ENCODE peak calls at places on chromosomes 5 and 9, in seven cellular contexts. J is A549, Y is bronchial epithelial cell, E is MM.1S, F is cardiac fibroblast, W is lower leg skin, I is tibial artery. R is an unnamed sample.

GRCh38 chr9:33311953-33312352 is 21.6 kb downstream of the NFX1 start:
- DNase-seq in J (no peak), Y (no peak), E (no peak), F (no peak), W (no peak), I (no peak), R (no peak)

GRCh38 chr9:90044710-90045151 is 439.9 kb downstream of the GADD45G start:
- DNase-seq in J (peak), Y (peak), E (no peak), F (peak), W (no peak), I (no peak), R (no peak)

GRCh38 chr5:56669534-56670483 is 145.5 kb upstream of the MAP3K1 start:
- DNase-seq in J (no peak), Y (peak), E (peak), F (peak), W (peak), I (peak), R (peak)

GRCh38 chr9:98455957-98456621 is 200.6 kb upstream of the TBC1D2 start:
- DNase-seq in J (no peak), Y (peak), E (no peak), F (peak), W (no peak), I (no peak), R (no peak)

GRCh38 chr9:89277454-89277853 is 33.5 kb upstream of the CKS2 start:
- DNase-seq in J (no peak), Y (no peak), E (peak), F (peak), W (no peak), I (no peak), R (peak)

GRCh38 chr9:13569706-13570423 is 290.4 kb upstream of the MPDZ start:
- DNase-seq in J (no peak), Y (no peak), E (no peak), F (peak), W (no peak), I (no peak), R (no peak)

GRCh38 chr9:121752929-121753328 is 101.5 kb downstream of the DAB2IP start:
- DNase-seq in J (no peak), Y (no peak), E (no peak), F (no peak), W (no peak), I (no peak), R (no peak)

GRCh38 chr5:35780236-35780635 is 76.5 kb upstream of the IL7R start:
- DNase-seq in J (no peak), Y (no peak), E (no peak), F (no peak), W (no peak), I (no peak), R (no peak)

GRCh38 chr9:113631811-113632665 is 168.5 kb downstream of the RGS3 start:
- DNase-seq in J (no peak), Y (no peak), E (no peak), F (no peak), W (no peak), I (peak), R (no peak)

GRCh38 chr9:36023260-36024048 is 13.3 kb upstream of the RECK start:
- DNase-seq in J (peak), Y (peak), E (peak), F (peak), W (peak), I (peak), R (peak)

GRCh38 chr5:143506881-143507552 is 103.5 kb upstream of the NR3C1 start:
- DNase-seq in J (peak), Y (peak), E (no peak), F (peak), W (no peak), I (no peak), R (no peak)

GRCh38 chr9:84504360-84504759 is 163.8 kb upstream of the SLC28A3 start:
- DNase-seq in J (no peak), Y (peak), E (no peak), F (no peak), W (no peak), I (no peak), R (no peak)

GRCh38 chr9:124507880-124508432 is 757 bp upstream of the NR5A1 start:
- DNase-seq in J (no peak), Y (no peak), E (no peak), F (no peak), W (no peak), I (no peak), R (no peak)

GRCh38 chr9:71909887-71910601 is 949 bp downstream of the ABHD17B start:
- DNase-seq in J (peak), Y (no peak), E (peak), F (peak), W (peak), I (peak), R (peak)

DNA sequence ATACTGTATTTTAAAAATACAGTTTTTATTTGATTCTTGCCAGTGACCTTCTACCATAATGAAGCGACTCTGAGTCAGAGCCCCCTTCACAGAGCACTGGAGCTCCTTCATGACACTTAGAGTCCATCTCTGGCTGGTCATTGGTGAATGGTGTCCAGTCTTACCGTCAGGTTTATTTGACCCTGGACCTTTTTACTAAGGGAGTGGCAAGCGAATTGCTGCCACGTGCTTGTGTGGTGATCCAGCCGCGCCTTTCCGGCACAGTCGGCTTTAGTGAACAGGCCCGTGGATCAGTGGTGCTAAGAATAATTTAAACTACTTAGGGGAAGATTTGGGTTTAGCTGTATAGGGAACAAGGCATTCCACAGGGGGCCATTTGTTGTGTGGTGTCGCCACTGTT is 48.5 kb downstream of the PRRC2B start:
- DNase-seq in J (no peak), Y (no peak), E (no peak), F (no peak), W (no peak), I (no peak), R (no peak)
- TF ChIP-seq CTCF in J (no peak), Y (no peak), E (no peak), F (no peak), W (no peak), I (no peak), R (no peak)

GRCh38 chr5:154479160-154479943 is 1.3 kb upstream of the HAND1 start:
- DNase-seq in J (no peak), Y (no peak), E (no peak), F (no peak), W (no peak), I (no peak), R (no peak)
- H3K4me3 ChIP-seq in J (no peak), Y (no peak), E (no peak), F (no peak), W (no peak), I (no peak), R (no peak)

DNA sequence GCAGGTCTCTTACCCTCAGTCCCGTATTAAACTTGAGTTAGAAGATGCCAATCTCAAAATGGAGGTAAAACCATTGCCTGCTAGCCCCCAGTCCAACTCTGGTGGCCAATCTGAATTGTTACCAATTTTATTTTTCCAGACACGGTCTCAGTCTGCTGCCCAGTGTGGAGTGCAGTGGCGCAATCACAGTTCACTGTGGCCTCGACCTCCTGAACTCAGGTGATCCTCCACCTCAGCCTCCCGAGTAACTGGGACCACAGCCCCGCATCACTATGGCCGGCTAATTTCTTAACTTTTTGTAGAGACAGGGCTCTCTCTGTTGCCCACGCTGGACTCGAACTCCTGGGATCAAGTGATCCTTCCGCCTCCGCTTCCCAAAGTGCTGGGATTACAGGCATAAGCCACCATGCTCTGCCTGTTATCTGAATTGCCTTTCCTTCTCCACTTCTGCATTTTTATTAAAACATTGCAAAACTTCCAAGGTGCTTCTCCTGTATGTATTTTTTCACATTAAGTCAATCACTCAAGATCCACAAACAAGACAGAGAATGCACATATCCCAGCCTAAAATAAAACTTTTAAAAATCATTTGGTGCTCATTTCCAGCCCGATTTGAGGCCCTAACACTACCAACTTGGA is 2.3 kb downstream of the FANCC start:
- DNase-seq in J (no peak), Y (no peak), E (no peak), F (no peak), W (no peak), I (no peak), R (no peak)
- TF ChIP-seq CTCF in J (no peak), Y (no peak), E (no peak), F (no peak), W (no peak), I (no peak), R (no peak)

GRCh38 chr5:55175781-55176175 is 2.8 kb upstream of the CDC20B start:
- DNase-seq in J (no peak), Y (no peak), E (no peak), F (no peak), W (no peak), I (no peak), R (no peak)

GRCh38 chr5:55176176-55176818 is 3.3 kb upstream of the CDC20B start:
- DNase-seq in J (peak), Y (peak), E (peak), F (no peak), W (no peak), I (no peak), R (no peak)

GRCh38 chr5:55177078-55177477 is 4.1 kb upstream of the CDC20B start:
- DNase-seq in J (no peak), Y (no peak), E (no peak), F (no peak), W (no peak), I (no peak), R (no peak)

DNA sequence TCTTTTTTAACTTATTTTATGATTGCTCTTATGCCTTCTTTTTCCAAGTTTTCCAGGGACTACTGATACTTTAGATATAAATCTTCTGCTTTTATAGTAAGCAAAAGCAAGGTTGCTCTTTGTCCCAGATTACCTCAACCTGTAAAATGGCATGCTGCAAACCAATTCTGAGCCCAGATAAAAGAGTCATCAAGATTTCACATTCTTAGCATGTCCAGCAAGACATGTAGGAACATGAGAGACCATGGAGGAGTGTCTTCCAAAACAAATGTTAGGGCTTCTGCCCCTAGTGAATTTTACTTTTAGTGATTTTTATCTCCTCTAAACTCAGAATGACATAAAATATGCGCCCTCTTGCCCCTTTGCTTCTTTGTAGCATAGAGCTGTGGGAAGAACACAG is 7.0 kb upstream of the CDC20B start:
- DNase-seq in J (no peak), Y (peak), E (no peak), F (no peak), W (no peak), I (no peak), R (no peak)
- H3K4me3 ChIP-seq in J (no peak), Y (no peak), E (no peak), F (no peak), W (no peak), I (no peak), R (no peak)

GRCh38 chr5:146533260-146533857 is 17.4 kb upstream of the GPR151 start:
- DNase-seq in J (peak), Y (peak), E (peak), F (peak), W (peak), I (peak), R (peak)
- TF ChIP-seq CTCF in J (peak), Y (peak), E (peak), F (peak), W (no peak), I (peak), R (peak)

GRCh38 chr5:176875783-176876505 is 23.2 kb downstream of the HK3 start:
- DNase-seq in J (no peak), Y (no peak), E (no peak), F (no peak), W (no peak), I (no peak), R (no peak)
- H3K4me3 ChIP-seq in J (no peak), Y (no peak), E (no peak), F (no peak), W (no peak), I (no peak), R (no peak)

DNA sequence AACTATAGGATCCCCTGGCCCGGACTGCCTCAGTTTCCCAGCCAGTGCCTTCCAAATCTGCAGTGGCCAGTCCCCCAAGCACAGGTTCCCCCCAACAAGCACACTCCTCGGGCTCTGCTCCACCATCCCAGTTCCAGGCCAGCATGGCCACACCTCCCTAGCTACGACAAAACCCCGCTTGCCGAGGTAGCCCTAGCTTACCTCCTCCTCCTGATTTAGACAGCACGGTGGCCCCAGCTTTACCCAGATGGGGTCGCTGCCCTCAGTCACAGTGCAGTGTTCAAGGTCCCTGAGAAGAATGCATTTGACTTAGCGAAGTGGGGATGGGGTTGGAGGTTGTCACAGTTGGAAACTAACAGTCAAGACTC is 40.8 kb upstream of the GARNL3 start:
- DNase-seq in J (no peak), Y (no peak), E (no peak), F (no peak), W (no peak), I (peak), R (no peak)
- TF ChIP-seq CTCF in J (no peak), Y (no peak), E (peak), F (no peak), W (no peak), I (no peak), R (no peak)

GRCh38 chr9:134395727-134396257 is 69.5 kb downstream of the RXRA start:
- DNase-seq in J (no peak), Y (no peak), E (no peak), F (no peak), W (no peak), I (no peak), R (peak)
- H3K4me3 ChIP-seq in J (no peak), Y (no peak), E (peak), F (no peak), W (no peak), I (no peak), R (peak)

GRCh38 chr5:13250450-13251291 is 693.8 kb downstream of the DNAH5 start:
- DNase-seq in J (peak), Y (peak), E (peak), F (peak), W (no peak), I (no peak), R (peak)
- TF ChIP-seq CTCF in J (peak), Y (peak), E (peak), F (peak), W (no peak), I (no peak), R (peak)

R was measured in GM12865.